ENCODE peak calls at places on chromosomes 16 and 17, in four cellular contexts. M is IMR-90, Q is ovary, H is uterus. W is an unnamed sample.

GRCh38 chr16:12092347-12092882 is 115.9 kb downstream of the SNX29 start:
- DNase-seq in M (peak; percentile 95), Q (peak; percentile 17), H (peak; percentile 25), W (no peak)

GRCh38 chr17:68518063-68518815 is 6.0 kb downstream of the PRKAR1A start:
- DNase-seq in M (no peak), Q (no peak), H (no peak), W (no peak)

GRCh38 chr16:19607610-19608280 is 52.2 kb downstream of the VPS35L start:
- DNase-seq in M (peak; percentile 14), Q (no peak), H (no peak), W (no peak)

GRCh38 chr17:50721194-50722010 is 2.0 kb downstream of the LUC7L3 start:
- DNase-seq in M (no peak), Q (no peak), H (no peak), W (no peak)

GRCh38 chr16:56547120-56547948 is 17.5 kb upstream of the MT4 start:
- DNase-seq in M (peak; percentile 85), Q (no peak), H (no peak), W (peak; percentile 91)

GRCh38 chr17:36884495-36885160 is 52.6 kb upstream of the LHX1 start:
- DNase-seq in M (no peak), Q (no peak), H (no peak), W (no peak)

GRCh38 chr16:49556252-49557069 is 182.9 kb downstream of the C16orf78 start:
- DNase-seq in M (peak; percentile 35), Q (no peak), H (no peak), W (no peak)

GRCh38 chr16:66972983-66973382 is 11.9 kb downstream of the CES3 start:
- DNase-seq in M (no peak), Q (no peak), H (no peak), W (no peak)

GRCh38 chr16:22314661-22315626 is 17.7 kb downstream of the POLR3E start:
- DNase-seq in M (no peak), Q (no peak), H (no peak), W (no peak)

GRCh38 chr17:17493249-17493985 is 2.8 kb downstream of the RASD1 start:
- DNase-seq in M (no peak), Q (no peak), H (no peak), W (no peak)

GRCh38 chr17:17496189-17497064 is at the start of gene RASD1:
- DNase-seq in M (peak; percentile 81), Q (peak; percentile 93), H (peak; percentile 88), W (peak; percentile 88)

GRCh38 chr17:17493986-17494466 is 2.2 kb downstream of the RASD1 start:
- DNase-seq in M (no peak), Q (no peak), H (no peak), W (no peak)

GRCh38 chr17:17495448-17496188 is 577 bp downstream of the RASD1 start:
- DNase-seq in M (peak; percentile 4), Q (no peak), H (peak; percentile 48), W (no peak)

GRCh38 chr17:17494499-17495447 is 1.4 kb downstream of the RASD1 start:
- DNase-seq in M (peak; percentile 37), Q (peak; percentile 57), H (peak; percentile 48), W (peak; percentile 41)
- H3K27ac ChIP-seq in M (no peak overlapping the region), Q (no peak overlapping the region), H (peak overlapping the region; percentile 10), W (peak overlapping the region; percentile 84)

GRCh38 chr17:56314026-56314425 is 160.8 kb downstream of the ANKFN1 start:
- DNase-seq in M (peak; percentile 11), Q (no peak), H (no peak), W (no peak)
- H3K27ac ChIP-seq in M (no peak overlapping the region), Q (no peak overlapping the region), H (no peak overlapping the region), W (no peak overlapping the region)

GRCh38 chr17:75365931-75366275 is 39.6 kb downstream of the GRB2 start:
- DNase-seq in M (no peak), Q (no peak), H (no peak), W (no peak)

GRCh38 chr17:75366432-75366831 is 39.0 kb downstream of the GRB2 start:
- DNase-seq in M (no peak), Q (no peak), H (no peak), W (no peak)

GRCh38 chr17:75367312-75367711 is 38.2 kb downstream of the GRB2 start:
- DNase-seq in M (peak; percentile 51), Q (no peak), H (no peak), W (no peak)

GRCh38 chr17:75364078-75364477 is 41.4 kb downstream of the GRB2 start:
- DNase-seq in M (peak; percentile 84), Q (no peak), H (no peak), W (no peak)

DNA sequence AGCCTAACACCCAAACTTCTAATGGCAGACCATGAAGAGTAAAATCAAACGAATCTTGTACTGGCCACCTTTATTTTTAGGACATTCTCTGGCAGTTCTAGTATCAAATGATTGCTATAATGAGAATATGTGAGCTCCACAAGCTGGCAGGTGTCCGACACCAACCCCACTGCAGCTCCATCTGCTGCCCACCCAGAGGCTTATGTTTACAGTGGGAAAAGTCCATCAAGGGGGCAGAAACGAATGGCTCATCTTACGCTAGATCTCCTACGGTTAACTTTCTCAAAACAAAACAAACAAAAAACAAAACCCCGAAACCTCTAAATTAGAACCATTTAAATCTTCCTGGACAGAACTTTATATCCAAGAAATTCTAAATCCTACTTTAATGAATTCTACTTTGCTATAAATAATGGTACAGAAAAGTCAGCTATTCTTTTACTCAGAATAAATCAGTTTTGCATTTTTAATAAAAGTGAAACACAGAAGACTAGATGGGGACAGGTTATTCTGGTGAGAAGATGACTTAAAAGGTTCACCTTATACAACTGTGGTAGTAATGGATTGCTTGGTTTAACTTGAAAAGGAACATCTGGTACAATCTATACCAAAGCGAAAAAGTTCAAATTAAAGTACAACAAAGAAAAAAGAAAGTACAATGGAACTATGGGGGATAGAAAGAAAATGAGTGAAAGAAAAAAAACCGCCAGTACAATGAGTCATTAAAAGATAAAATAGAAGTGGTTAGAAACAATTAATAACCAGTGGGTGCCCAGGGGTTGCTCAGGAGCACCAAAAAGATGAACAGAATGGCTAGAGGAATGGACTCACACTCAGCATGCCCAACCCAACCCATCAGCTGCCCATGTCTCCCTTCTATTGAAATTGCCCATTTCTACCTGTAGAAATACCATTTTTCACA is 40.2 kb downstream of the GRB2 start:
- DNase-seq in M (no peak), Q (no peak), H (no peak), W (no peak)
- H3K27ac ChIP-seq in M (no peak overlapping the region), Q (no peak overlapping the region), H (no peak overlapping the region), W (no peak overlapping the region)

GRCh38 chr16:65123846-65124513 is 2.1 kb upstream of the CDH11 start:
- DNase-seq in M (peak; percentile 19), Q (peak; percentile 62), H (peak; percentile 16), W (no peak)
- H3K27ac ChIP-seq in M (peak overlapping the region; percentile 87), Q (peak overlapping the region; percentile 91), H (peak overlapping the region; percentile 94), W (peak overlapping the region; percentile 85)

GRCh38 chr17:17391575-17392370 is 85.0 kb upstream of the MED9 start:
- DNase-seq in M (no peak), Q (no peak), H (no peak), W (no peak)
- H3K27ac ChIP-seq in M (no peak overlapping the region), Q (no peak overlapping the region), H (no peak overlapping the region), W (no peak overlapping the region)

W was measured in caudate nucleus.